ENCODE peak calls at places on chromosomes 16 and 17, in four cellular contexts. V is gastrocnemius medialis, F is activated T-cell treated with anti-CD3 and anti-CD28 coated beads for 24 hours, Y is M059J. E is an unnamed sample.

GRCh38 chr16:12260647-12261262 is 284.2 kb downstream of the SNX29 start:
- DNase-seq in Y (no peak), V (no peak), F (no peak), E (no peak)

GRCh38 chr17:64174686-64175456 is 44.9 kb upstream of the ERN1 start:
- DNase-seq in Y (peak), V (peak), F (no peak), E (no peak)

GRCh38 chr17:71500761-71501555 is 619.9 kb upstream of the SOX9 start:
- DNase-seq in V (no peak), Y (peak), F (no peak), E (peak)

GRCh38 chr17:82241183-82241925 is 12.5 kb downstream of the SLC16A3 start:
- DNase-seq in Y (peak), F (peak), V (peak), E (peak)

GRCh38 chr17:45334231-45334630 is 17.4 kb upstream of the MAP3K14 start:
- DNase-seq in V (no peak), F (no peak), Y (no peak), E (no peak)

GRCh38 chr16:55331648-55332185 is 7.7 kb downstream of the IRX6 start:
- DNase-seq in V (no peak), Y (no peak), F (no peak), E (no peak)

GRCh38 chr16:85541619-85542547 is 71.2 kb upstream of the GSE1 start:
- DNase-seq in F (no peak), Y (no peak), V (no peak), E (no peak)

GRCh38 chr17:27522028-27522639 is 65.9 kb downstream of the KSR1 start:
- DNase-seq in Y (no peak), V (no peak), F (no peak), E (no peak)

GRCh38 chr17:19647697-19648474 is 665 bp upstream of the ALDH3A2 start:
- DNase-seq in F (peak), Y (peak), V (peak), E (peak)

GRCh38 chr16:980595-980854 is 1.0 kb upstream of the SOX8 start:
- DNase-seq in Y (no peak), V (no peak), F (no peak), E (no peak)

GRCh38 chr17:72388765-72389473 is 268.1 kb downstream of the SOX9 start:
- DNase-seq in Y (peak), V (no peak), F (no peak), E (peak)

GRCh38 chr17:47866941-47867340 is 16.0 kb upstream of the SP6 start:
- DNase-seq in Y (no peak), V (no peak), F (no peak), E (no peak)

GRCh38 chr17:63382826-63383225 is 63.3 kb downstream of the CYB561 start:
- DNase-seq in V (no peak), F (no peak), Y (peak), E (peak)

GRCh38 chr16:89297156-89297869 is 79.8 kb downstream of the ZNF778 start:
- DNase-seq in F (no peak), V (no peak), Y (no peak), E (no peak)

GRCh38 chr16:82639263-82639662 is 12.5 kb downstream of the CDH13 start:
- DNase-seq in F (no peak), V (no peak), Y (no peak), E (no peak)

GRCh38 chr17:2609091-2609490 is 15.6 kb downstream of the PAFAH1B1 start:
- DNase-seq in F (no peak), V (no peak), Y (no peak), E (no peak)

GRCh38 chr16:27219161-27219560 is 15.8 kb downstream of the KDM8 start:
- DNase-seq in Y (no peak), F (no peak), V (no peak), E (no peak)

GRCh38 chr16:49094471-49094870 is 187.2 kb downstream of the CBLN1 start:
- DNase-seq in Y (no peak), F (no peak), V (no peak), E (no peak)

GRCh38 chr17:15436399-15437369 is 30.7 kb downstream of the CDRT4 start:
- DNase-seq in F (no peak), Y (peak), V (peak), E (peak)

GRCh38 chr16:28264656-28265055 is 27.7 kb upstream of the SBK1 start:
- DNase-seq in Y (peak), F (no peak), V (peak), E (no peak)

E was measured in PC-3.